ENCODE peak calls at places on chromosomes 2 and 18, in four cellular contexts. One of them, this sample, is unnamed.

GRCh38 chr2:216606551-216607527 is 26.4 kb upstream of the IGFBP2 start:
- DNase-seq in GM12878: peak
- DNase-seq in OCI-LY7: peak
- DNase-seq in lower lobe of right lung: no peak
- DNase-seq in this sample: peak

GRCh38 chr2:80395251-80395650 is 90.7 kb upstream of the LRRTM1 start:
- DNase-seq in GM12878: no peak
- DNase-seq in OCI-LY7: no peak
- DNase-seq in lower lobe of right lung: no peak
- DNase-seq in this sample: no peak

GRCh38 chr2:30233142-30233961 is 2.0 kb downstream of the LBH start:
- DNase-seq in GM12878: no peak
- DNase-seq in OCI-LY7: no peak
- DNase-seq in lower lobe of right lung: no peak
- DNase-seq in this sample: no peak

GRCh38 chr2:30675758-30676157 is 131.5 kb downstream of the CAPN13 start:
- DNase-seq in GM12878: no peak
- DNase-seq in OCI-LY7: no peak
- DNase-seq in lower lobe of right lung: no peak
- DNase-seq in this sample: no peak

GRCh38 chr18:59708988-59709387 is 11.8 kb upstream of the CCBE1 start:
- DNase-seq in GM12878: no peak
- DNase-seq in OCI-LY7: no peak
- DNase-seq in lower lobe of right lung: no peak
- DNase-seq in this sample: no peak

GRCh38 chr18:11728247-11728646 is 39.2 kb downstream of the GNAL start:
- DNase-seq in GM12878: no peak
- DNase-seq in OCI-LY7: peak
- DNase-seq in lower lobe of right lung: no peak
- DNase-seq in this sample: no peak

GRCh38 chr2:211498551-211499205 is 942.3 kb downstream of the CPS1 start:
- DNase-seq in GM12878: no peak
- DNase-seq in OCI-LY7: no peak
- DNase-seq in lower lobe of right lung: no peak
- DNase-seq in this sample: no peak

GRCh38 chr2:37767051-37767450 is 95.6 kb upstream of the CDC42EP3 start:
- DNase-seq in GM12878: no peak
- DNase-seq in OCI-LY7: no peak
- DNase-seq in lower lobe of right lung: no peak
- DNase-seq in this sample: no peak

GRCh38 chr18:13915391-13915790 is at the start of gene MC2R:
- DNase-seq in GM12878: no peak
- DNase-seq in OCI-LY7: no peak
- DNase-seq in lower lobe of right lung: no peak
- DNase-seq in this sample: no peak

GRCh38 chr18:49921278-49922037 is 108.1 kb upstream of the ACAA2 start:
- DNase-seq in GM12878: no peak
- DNase-seq in OCI-LY7: no peak
- DNase-seq in lower lobe of right lung: no peak
- DNase-seq in this sample: no peak

GRCh38 chr2:45114221-45114955 is 105.1 kb upstream of the SIX2 start:
- DNase-seq in GM12878: no peak
- DNase-seq in OCI-LY7: no peak
- DNase-seq in lower lobe of right lung: no peak
- DNase-seq in this sample: no peak

GRCh38 chr2:237864030-237864931 is 4.9 kb downstream of the RAMP1 start:
- DNase-seq in GM12878: no peak
- DNase-seq in OCI-LY7: no peak
- DNase-seq in lower lobe of right lung: no peak
- DNase-seq in this sample: no peak

GRCh38 chr18:25348361-25349130 is 3.4 kb downstream of the ZNF521 start:
- DNase-seq in GM12878: no peak
- DNase-seq in OCI-LY7: no peak
- DNase-seq in lower lobe of right lung: no peak
- DNase-seq in this sample: no peak

GRCh38 chr2:1278861-1279260 is 134.4 kb upstream of the TPO start:
- DNase-seq in GM12878: no peak
- DNase-seq in OCI-LY7: no peak
- DNase-seq in lower lobe of right lung: no peak
- DNase-seq in this sample: no peak

GRCh38 chr2:18588049-18588448 is 1.3 kb downstream of the NT5C1B start:
- DNase-seq in GM12878: no peak
- DNase-seq in OCI-LY7: no peak
- DNase-seq in lower lobe of right lung: no peak
- DNase-seq in this sample: no peak

GRCh38 chr2:119149611-119150010 is 8.9 kb downstream of the C1QL2 start:
- DNase-seq in GM12878: no peak
- DNase-seq in OCI-LY7: no peak
- DNase-seq in lower lobe of right lung: no peak
- DNase-seq in this sample: no peak

GRCh38 chr2:156883828-156884615 is 373.5 kb upstream of the GALNT5 start:
- DNase-seq in GM12878: no peak
- DNase-seq in OCI-LY7: no peak
- DNase-seq in lower lobe of right lung: no peak
- DNase-seq in this sample: no peak

GRCh38 chr18:78709271-78709809 is 270.3 kb upstream of the SALL3 start:
- DNase-seq in GM12878: no peak
- DNase-seq in OCI-LY7: no peak
- DNase-seq in lower lobe of right lung: no peak
- DNase-seq in this sample: no peak

GRCh38 chr2:142176941-142177340 is 46.1 kb upstream of the LRP1B start:
- DNase-seq in GM12878: no peak
- DNase-seq in OCI-LY7: no peak
- DNase-seq in lower lobe of right lung: no peak
- DNase-seq in this sample: no peak

GRCh38 chr2:240931319-240931949 is 25.3 kb downstream of the CROCC2 start:
- DNase-seq in GM12878: no peak
- DNase-seq in OCI-LY7: no peak
- DNase-seq in lower lobe of right lung: no peak
- DNase-seq in this sample: no peak

GRCh38 chr18:48866028-48866733 is 84.6 kb downstream of the SMAD7 start:
- DNase-seq in GM12878: no peak
- DNase-seq in OCI-LY7: no peak
- DNase-seq in lower lobe of right lung: peak
- DNase-seq in this sample: no peak

GRCh38 chr2:215066138-215066537 is 72.3 kb downstream of the ABCA12 start:
- DNase-seq in GM12878: no peak
- DNase-seq in OCI-LY7: no peak
- DNase-seq in lower lobe of right lung: no peak
- DNase-seq in this sample: no peak

GRCh38 chr2:10216677-10217498 is 85.8 kb upstream of the HPCAL1 start:
- DNase-seq in GM12878: no peak
- DNase-seq in OCI-LY7: no peak
- DNase-seq in lower lobe of right lung: peak
- DNase-seq in this sample: no peak

DNA sequence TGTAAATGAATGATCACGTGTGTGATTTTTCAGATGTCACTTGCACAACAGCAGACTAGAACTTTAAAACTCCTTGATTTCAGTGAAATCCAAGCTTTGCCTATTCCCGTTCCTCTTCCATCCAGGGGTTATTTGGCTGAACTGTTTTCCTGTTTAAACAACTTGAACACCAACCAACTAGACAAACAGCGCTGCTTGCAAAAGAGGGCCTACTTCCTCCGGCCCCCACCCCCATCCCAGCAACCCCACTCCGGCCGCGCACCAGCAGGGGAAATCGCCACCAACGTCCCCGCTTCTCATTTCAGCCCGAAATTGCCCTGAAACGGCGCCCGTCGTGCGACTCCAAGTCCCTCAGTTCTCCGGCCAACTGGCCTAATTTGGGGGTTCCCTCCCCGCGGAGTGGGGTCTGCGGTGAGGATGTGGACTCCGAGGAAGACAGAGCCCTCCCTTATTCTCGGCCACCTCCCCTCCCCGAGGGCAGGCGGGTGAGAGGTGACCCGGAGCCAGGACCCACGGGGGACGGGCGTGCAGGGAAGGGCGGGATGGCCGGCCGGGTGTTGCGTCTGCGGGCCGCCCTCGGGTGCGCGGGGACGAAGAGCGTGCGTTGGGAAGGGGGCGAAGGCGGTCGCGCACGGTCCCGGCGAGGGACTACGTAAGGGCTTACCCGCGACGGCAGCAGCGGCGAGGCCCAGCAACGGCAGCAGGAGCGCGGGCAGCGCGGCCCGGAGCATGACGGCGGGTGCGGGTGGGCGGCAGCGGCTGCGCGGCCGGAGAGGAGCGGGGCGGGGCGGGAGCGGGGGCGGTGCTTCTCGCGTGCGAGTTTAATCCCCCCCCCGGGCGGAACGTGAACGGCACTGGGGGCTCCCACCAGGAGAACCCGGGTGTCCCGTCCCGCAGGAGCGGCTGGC is at the start of gene CD302:
- DNase-seq in GM12878: no peak
- DNase-seq in OCI-LY7: no peak
- DNase-seq in lower lobe of right lung: peak
- DNase-seq in this sample: no peak
- TF ChIP-seq CTCF in GM12878: no peak
- TF ChIP-seq CTCF in OCI-LY7: no peak
- TF ChIP-seq CTCF in lower lobe of right lung: no peak
- TF ChIP-seq CTCF in this sample: no peak

DNA sequence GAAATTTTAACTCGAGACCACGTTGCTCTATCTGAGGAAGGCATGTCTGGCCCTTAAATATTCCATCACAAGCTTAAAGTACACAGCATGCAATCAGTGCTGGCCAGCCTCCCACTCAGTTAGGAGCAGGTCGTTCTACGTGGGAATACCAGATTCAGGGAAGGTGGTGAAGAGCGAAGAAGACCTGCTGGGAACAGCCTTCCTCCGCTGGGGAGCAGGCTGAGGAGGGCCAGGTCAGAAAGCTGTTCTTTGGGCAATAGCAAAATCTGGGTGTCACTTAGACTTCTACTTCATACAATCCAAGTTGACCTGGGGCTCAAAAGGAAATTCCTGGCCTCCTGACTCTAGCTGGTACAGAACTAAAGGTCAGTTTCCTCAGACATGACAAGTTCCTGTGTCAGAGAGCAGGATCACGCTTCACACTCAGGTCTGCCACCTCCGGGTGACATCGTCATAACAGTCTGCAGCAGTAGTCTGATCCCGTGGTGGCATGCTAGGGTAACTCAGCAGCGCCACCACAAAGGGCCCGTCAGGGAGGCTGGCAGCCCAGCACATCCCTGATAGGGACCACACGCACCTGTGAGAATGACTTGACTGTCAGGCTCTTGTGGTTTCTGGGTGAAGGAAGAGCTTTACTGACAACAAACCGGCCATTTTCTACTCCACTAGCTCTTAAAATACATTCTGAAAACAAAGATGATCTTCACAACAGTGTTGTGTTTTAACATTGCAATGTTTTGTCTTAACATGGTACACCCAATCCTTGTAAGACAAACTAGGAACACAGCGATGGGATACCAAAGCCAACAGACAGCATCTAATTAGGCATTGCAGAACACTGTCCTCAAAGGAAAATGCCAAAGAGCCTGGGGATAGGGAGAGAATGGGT is 35.2 kb upstream of the NAPG start:
- DNase-seq in GM12878: peak
- DNase-seq in OCI-LY7: peak
- DNase-seq in lower lobe of right lung: no peak
- DNase-seq in this sample: peak
- TF ChIP-seq CTCF in GM12878: peak
- TF ChIP-seq CTCF in OCI-LY7: peak
- TF ChIP-seq CTCF in lower lobe of right lung: peak
- TF ChIP-seq CTCF in this sample: peak

DNA sequence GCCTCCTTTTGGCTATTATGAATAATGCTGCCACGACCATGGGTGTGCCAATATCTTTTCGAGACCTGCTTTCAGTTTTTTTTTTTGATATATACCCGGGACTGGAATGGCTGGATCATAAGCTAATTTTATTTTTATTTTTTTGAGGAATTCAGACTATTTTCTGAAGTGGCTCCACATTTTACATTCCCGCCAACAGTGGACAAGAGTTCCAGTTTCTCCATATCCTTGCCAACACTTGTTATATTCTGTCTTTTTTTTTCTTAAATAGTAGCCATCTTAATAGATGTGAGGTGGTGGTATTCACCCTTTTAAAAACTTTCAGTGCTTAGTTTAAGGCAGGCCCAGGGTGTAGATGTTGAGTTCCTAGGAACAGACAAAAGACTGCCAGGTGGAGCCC is 11.8 kb downstream of the LPIN1 start:
- DNase-seq in GM12878: no peak
- DNase-seq in OCI-LY7: no peak
- DNase-seq in lower lobe of right lung: no peak
- DNase-seq in this sample: no peak
- TF ChIP-seq CTCF in GM12878: no peak
- TF ChIP-seq CTCF in OCI-LY7: no peak
- TF ChIP-seq CTCF in lower lobe of right lung: no peak
- TF ChIP-seq CTCF in this sample: no peak

DNA sequence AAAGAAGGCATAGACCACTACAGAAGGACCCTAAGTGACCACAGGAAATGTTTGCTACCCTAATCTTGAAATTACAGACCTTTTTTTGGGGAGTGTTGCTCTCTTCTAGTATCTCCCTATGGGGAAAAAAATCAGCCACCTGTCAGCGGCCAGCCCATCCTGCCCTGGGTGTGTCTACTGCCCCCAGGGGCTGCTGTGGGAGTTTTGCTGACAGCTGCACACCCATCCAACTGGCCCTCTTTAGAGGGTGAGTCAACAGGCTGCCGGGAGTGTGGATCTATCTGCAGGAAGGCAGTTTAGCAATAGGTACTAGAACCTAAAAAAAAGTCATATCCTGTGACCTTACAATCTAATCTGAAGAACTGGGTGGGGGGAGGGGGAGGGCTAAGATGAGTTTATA is 796 bp upstream of the DYSF start:
- DNase-seq in GM12878: no peak
- DNase-seq in OCI-LY7: peak
- DNase-seq in lower lobe of right lung: no peak
- DNase-seq in this sample: no peak
- TF ChIP-seq CTCF in GM12878: no peak
- TF ChIP-seq CTCF in OCI-LY7: peak
- TF ChIP-seq CTCF in lower lobe of right lung: no peak
- TF ChIP-seq CTCF in this sample: peak

DNA sequence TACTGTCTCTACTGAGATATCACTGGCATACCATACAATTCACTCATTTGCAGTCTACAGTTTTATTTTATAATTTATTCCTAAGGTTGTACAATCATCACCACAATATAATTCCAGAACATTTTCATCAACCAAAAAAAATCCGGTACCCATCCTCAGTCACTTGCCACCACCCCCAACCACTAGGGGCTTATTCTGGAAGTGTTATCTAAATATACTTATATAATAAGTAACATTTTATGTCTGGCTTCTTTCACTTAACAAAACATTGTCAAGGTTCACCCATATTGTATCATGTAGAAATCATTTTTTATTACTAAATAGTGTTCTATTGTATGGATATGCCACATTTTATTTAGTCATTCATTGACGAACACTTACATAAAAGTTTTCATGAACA is 440.8 kb downstream of the RNF144A start:
- DNase-seq in GM12878: no peak
- DNase-seq in OCI-LY7: no peak
- DNase-seq in lower lobe of right lung: no peak
- DNase-seq in this sample: no peak
- TF ChIP-seq CTCF in GM12878: no peak
- TF ChIP-seq CTCF in OCI-LY7: peak
- TF ChIP-seq CTCF in lower lobe of right lung: no peak
- TF ChIP-seq CTCF in this sample: no peak

GRCh38 chr2:66432801-66433694 is 1.9 kb upstream of the MEIS1 start:
- DNase-seq in GM12878: no peak
- DNase-seq in OCI-LY7: no peak
- DNase-seq in lower lobe of right lung: peak
- DNase-seq in this sample: no peak
- TF ChIP-seq CTCF in GM12878: no peak
- TF ChIP-seq CTCF in OCI-LY7: no peak
- TF ChIP-seq CTCF in lower lobe of right lung: no peak
- TF ChIP-seq CTCF in this sample: no peak

This sample was measured in GM12864.